ENCODE peak calls at places on chromosomes 7 and 10, in four cellular contexts. X is cardiac muscle cell; L is activated CD8-positive, alpha-beta T cell treated with anti-CD3 and anti-CD28 coated beads for 36 hours; J is stimulated activated CD4-positive, alpha-beta T cell treated with anti-CD3 and anti-CD28 coated beads, TNF-alpha, amount 100 ng/mL, for 24 hours. T is an unnamed sample.

GRCh38 chr10:96743988-96744585 is 23.8 kb upstream of the PIK3AP1 start:
- DNase-seq in X (peak), L (no peak), J (no peak), T (no peak)

GRCh38 chr7:142542938-142543337 is 206.3 kb upstream of the PRSS1 start:
- DNase-seq in X (no peak), L (no peak), J (no peak), T (no peak)

GRCh38 chr7:36281945-36282727 is 107.5 kb upstream of the ANLN start:
- DNase-seq in X (no peak), L (no peak), J (no peak), T (no peak)

GRCh38 chr7:43328785-43329380 is 216.4 kb downstream of the HECW1 start:
- DNase-seq in X (peak), L (no peak), J (no peak), T (no peak)

GRCh38 chr10:3805227-3805790 is 20.3 kb upstream of the KLF6 start:
- DNase-seq in X (no peak), L (peak), J (peak), T (no peak)

GRCh38 chr10:71302874-71303568 is 16.0 kb upstream of the SLC29A3 start:
- DNase-seq in X (peak), L (no peak), J (no peak), T (peak)

GRCh38 chr10:22659901-22660300 is 54.5 kb downstream of the PIP4K2A start:
- DNase-seq in X (no peak), L (no peak), J (no peak), T (no peak)

GRCh38 chr10:71842856-71843530 is 8.1 kb downstream of the PSAP start:
- DNase-seq in X (peak), L (no peak), J (no peak), T (no peak)

GRCh38 chr7:1542841-1543747 is 12.6 kb downstream of the MAFK start:
- DNase-seq in X (no peak), L (no peak), J (no peak), T (no peak)

GRCh38 chr7:139916717-139917395 is 87.8 kb downstream of the TBXAS1 start:
- DNase-seq in X (no peak), L (peak), J (no peak), T (no peak)

GRCh38 chr10:31025142-31025541 is 6.5 kb downstream of the ZNF438 start:
- DNase-seq in X (no peak), L (no peak), J (no peak), T (no peak)

GRCh38 chr10:73956476-73957338 is 41.2 kb upstream of the VCL start:
- DNase-seq in X (peak), L (peak), J (no peak), T (no peak)

GRCh38 chr10:109780997-109781396 is 142.3 kb downstream of the XPNPEP1 start:
- DNase-seq in X (no peak), L (no peak), J (no peak), T (no peak)

GRCh38 chr10:78630944-78631838 is 437.6 kb upstream of the ZMIZ1 start:
- DNase-seq in X (no peak), L (peak), J (no peak), T (no peak)

GRCh38 chr10:74078037-74078436 is 72.6 kb downstream of the AP3M1 start:
- DNase-seq in X (no peak), L (peak), J (peak), T (no peak)

GRCh38 chr7:154255324-154255723 is 203.1 kb downstream of the DPP6 start:
- DNase-seq in X (no peak), L (no peak), J (no peak), T (no peak)

GRCh38 chr10:122126763-122127659 is 138.0 kb downstream of the TACC2 start:
- DNase-seq in X (peak), L (no peak), J (no peak), T (no peak)

GRCh38 chr10:26378763-26379361 is 59.3 kb upstream of the APBB1IP start:
- DNase-seq in X (no peak), L (no peak), J (no peak), T (no peak)

GRCh38 chr7:22647451-22648257 is 79.3 kb upstream of the IL6 start:
- DNase-seq in X (no peak), L (no peak), J (no peak), T (no peak)

GRCh38 chr7:29131678-29132077 is 14.7 kb downstream of the CPVL start:
- DNase-seq in X (no peak), L (no peak), J (no peak), T (no peak)

GRCh38 chr7:103149808-103150180 is 895 bp upstream of the NAPEPLD start:
- DNase-seq in X (no peak), L (no peak), J (no peak), T (no peak)

GRCh38 chr10:5547684-5547933 is 22.8 kb downstream of the CALML3 start:
- DNase-seq in X (no peak), L (no peak), J (no peak), T (no peak)

GRCh38 chr7:157515342-157516041 is 178.7 kb downstream of the DNAJB6 start:
- DNase-seq in X (no peak), L (no peak), J (no peak), T (no peak)

GRCh38 chr10:79238606-79239005 is 108.7 kb upstream of the PPIF start:
- DNase-seq in X (no peak), L (no peak), J (no peak), T (no peak)

GRCh38 chr10:4359003-4359402 is 467.0 kb upstream of the AKR1E2 start:
- DNase-seq in X (no peak), L (no peak), J (no peak), T (peak)

GRCh38 chr10:127921075-127921750 is 14.3 kb downstream of the PTPRE start:
- DNase-seq in X (no peak), L (no peak), J (no peak), T (no peak)

GRCh38 chr7:80017101-80017500 is 117.5 kb upstream of the GNAI1 start:
- DNase-seq in X (no peak), L (no peak), J (no peak), T (no peak)

GRCh38 chr10:104925232-104925851 is 284.3 kb downstream of the SORCS3 start:
- DNase-seq in X (peak), L (peak), J (no peak), T (no peak)

GRCh38 chr10:43237631-43238446 is 29.0 kb downstream of the RASGEF1A start:
- DNase-seq in X (no peak), L (no peak), J (no peak), T (no peak)

GRCh38 chr7:104126411-104126841 is 81.4 kb downstream of the ORC5 start:
- DNase-seq in X (no peak), L (no peak), J (no peak), T (no peak)